ENCODE peak calls at places on chromosomes 11 and 22, in five cellular contexts. Z is HepG2, E is H1, U is K562, Y is GM12878. I is an unnamed sample.

GRCh38 chr11:107752954-107753822 is 41.3 kb upstream of the SLN start:
- DNase-seq in Z (no peak), E (no peak), U (no peak), Y (no peak), I (no peak)

GRCh38 chr11:120565436-120566155 is 54.0 kb downstream of the GRIK4 start:
- DNase-seq in Z (no peak), E (no peak), U (no peak), Y (no peak), I (no peak)

GRCh38 chr11:14041040-14041439 is 78.5 kb downstream of the SPON1 start:
- DNase-seq in Z (no peak), E (no peak), U (peak), Y (no peak), I (peak)

GRCh38 chr11:2701230-2701629 is 1.4 kb upstream of the KCNQ1OT1 start:
- DNase-seq in Z (peak), E (no peak), U (no peak), Y (no peak), I (no peak)

GRCh38 chr22:19497245-19497644 is 17.5 kb downstream of the CDC45 start:
- DNase-seq in Z (no peak), E (no peak), U (peak), Y (no peak), I (no peak)

GRCh38 chr11:102120437-102120935 is 10.2 kb downstream of the YAP1 start:
- DNase-seq in Z (no peak), E (no peak), U (no peak), Y (no peak), I (no peak)

GRCh38 chr11:134562941-134563471 is 151.0 kb upstream of the B3GAT1 start:
- DNase-seq in Z (no peak), E (no peak), U (no peak), Y (no peak), I (no peak)

GRCh38 chr11:2571598-2572281 is 126.9 kb downstream of the KCNQ1 start:
- DNase-seq in Z (no peak), E (no peak), U (no peak), Y (no peak), I (no peak)

GRCh38 chr22:42396621-42397331 is 35.4 kb downstream of the NFAM1 start:
- DNase-seq in Z (no peak), E (no peak), U (no peak), Y (no peak), I (peak)

GRCh38 chr11:13339196-13340153 is 61.9 kb downstream of the BMAL1 start:
- DNase-seq in Z (no peak), E (no peak), U (no peak), Y (no peak), I (no peak)

GRCh38 chr11:69841859-69842698 is 22.9 kb upstream of the FGF3 start:
- DNase-seq in Z (no peak), E (no peak), U (peak), Y (no peak), I (peak)

GRCh38 chr22:38623357-38623756 is 32.8 kb downstream of the FAM227A start:
- DNase-seq in Z (peak), E (no peak), U (no peak), Y (no peak), I (no peak)

GRCh38 chr11:35274909-35275807 is 136.2 kb downstream of the CD44 start:
- DNase-seq in Z (peak), E (no peak), U (no peak), Y (no peak), I (no peak)

GRCh38 chr11:19723572-19724342 is 11.1 kb downstream of the NAV2 start:
- DNase-seq in Z (peak), E (no peak), U (no peak), Y (no peak), I (peak)

GRCh38 chr11:134266841-134267251 is 9.3 kb upstream of the GLB1L3 start:
- DNase-seq in Z (no peak), E (no peak), U (no peak), Y (no peak), I (no peak)

GRCh38 chr11:57568330-57568766 is 876 bp upstream of the UBE2L6 start:
- DNase-seq in Z (peak), E (peak), U (no peak), Y (peak), I (peak)

GRCh38 chr11:61545341-61545740 is 35.5 kb downstream of the SYT7 start:
- DNase-seq in Z (no peak), E (no peak), U (peak), Y (no peak), I (peak)

GRCh38 chr11:130813638-130814037 is 102.6 kb downstream of the SNX19 start:
- DNase-seq in Z (no peak), E (no peak), U (no peak), Y (no peak), I (no peak)

GRCh38 chr11:68825603-68826002 is 16.1 kb downstream of the CPT1A start:
- DNase-seq in Z (peak), E (no peak), U (no peak), Y (no peak), I (peak)

GRCh38 chr22:47767403-47767802 is 1005.0 kb downstream of the TBC1D22A start:
- DNase-seq in Z (no peak), E (no peak), U (no peak), Y (no peak), I (no peak)

GRCh38 chr11:8682219-8683114 is at the start of the genes RPL27A and TRIM66:
- DNase-seq in Z (peak), E (peak), U (peak), Y (peak), I (peak)

GRCh38 chr11:116357769-116358544 is 414.8 kb downstream of the BUD13 start:
- DNase-seq in Z (no peak), E (peak), U (peak), Y (no peak), I (peak)

GRCh38 chr11:131810511-131810910 is 440.1 kb downstream of the NTM start:
- DNase-seq in Z (no peak), E (no peak), U (no peak), Y (no peak), I (no peak)

GRCh38 chr22:35910013-35910860 is 118.4 kb downstream of the RBFOX2 start:
- DNase-seq in Z (no peak), E (no peak), U (no peak), Y (no peak), I (no peak)

GRCh38 chr11:45994421-45995341 is 72.2 kb downstream of the LARGE2 start:
- DNase-seq in Z (no peak), E (no peak), U (peak), Y (no peak), I (no peak)

GRCh38 chr11:43012606-43013005 is 299.2 kb upstream of the API5 start:
- DNase-seq in Z (no peak), E (no peak), U (no peak), Y (no peak), I (no peak)

GRCh38 chr11:61966673-61967176 is 709 bp downstream of the FTH1 start:
- DNase-seq in Z (no peak), E (no peak), U (peak), Y (no peak), I (no peak)

GRCh38 chr11:47078751-47079524 is 97.7 kb downstream of the ARFGAP2 start:
- DNase-seq in Z (no peak), E (no peak), U (no peak), Y (no peak), I (no peak)

GRCh38 chr11:118918128-118918685 is 7.5 kb downstream of the BCL9L start:
- DNase-seq in Z (peak), E (no peak), U (peak), Y (no peak), I (no peak)

GRCh38 chr22:30586414-30586813 is 5.3 kb downstream of the PES1 start:
- DNase-seq in Z (no peak), E (no peak), U (no peak), Y (no peak), I (no peak)

GRCh38 chr11:88656960-88657738 is 319.6 kb upstream of the CTSC start:
- DNase-seq in Z (no peak), E (no peak), U (no peak), Y (no peak), I (no peak)

GRCh38 chr11:95674669-95675358 is 114.8 kb downstream of the FAM76B start:
- DNase-seq in Z (no peak), E (no peak), U (no peak), Y (no peak), I (no peak)

GRCh38 chr11:76861490-76861953 is 804 bp downstream of the ACER3 start:
- DNase-seq in Z (no peak), E (no peak), U (no peak), Y (no peak), I (no peak)

GRCh38 chr22:27715078-27715477 is 86.5 kb downstream of the MN1 start:
- DNase-seq in Z (no peak), E (no peak), U (no peak), Y (no peak), I (no peak)

GRCh38 chr11:77029829-77030228 is 4.4 kb upstream of the B3GNT6 start:
- DNase-seq in Z (no peak), E (no peak), U (no peak), Y (no peak), I (no peak)

GRCh38 chr22:32951081-32951806 is 106.9 kb downstream of the SYN3 start:
- DNase-seq in Z (no peak), E (peak), U (no peak), Y (no peak), I (no peak)

GRCh38 chr22:41469218-41469851 is 418 bp downstream of the ACO2 start:
- DNase-seq in Z (no peak), E (no peak), U (no peak), Y (no peak), I (no peak)

GRCh38 chr11:12989428-12990242 is 19.5 kb upstream of the RASSF10 start:
- DNase-seq in Z (no peak), E (no peak), U (peak), Y (no peak), I (no peak)

DNA sequence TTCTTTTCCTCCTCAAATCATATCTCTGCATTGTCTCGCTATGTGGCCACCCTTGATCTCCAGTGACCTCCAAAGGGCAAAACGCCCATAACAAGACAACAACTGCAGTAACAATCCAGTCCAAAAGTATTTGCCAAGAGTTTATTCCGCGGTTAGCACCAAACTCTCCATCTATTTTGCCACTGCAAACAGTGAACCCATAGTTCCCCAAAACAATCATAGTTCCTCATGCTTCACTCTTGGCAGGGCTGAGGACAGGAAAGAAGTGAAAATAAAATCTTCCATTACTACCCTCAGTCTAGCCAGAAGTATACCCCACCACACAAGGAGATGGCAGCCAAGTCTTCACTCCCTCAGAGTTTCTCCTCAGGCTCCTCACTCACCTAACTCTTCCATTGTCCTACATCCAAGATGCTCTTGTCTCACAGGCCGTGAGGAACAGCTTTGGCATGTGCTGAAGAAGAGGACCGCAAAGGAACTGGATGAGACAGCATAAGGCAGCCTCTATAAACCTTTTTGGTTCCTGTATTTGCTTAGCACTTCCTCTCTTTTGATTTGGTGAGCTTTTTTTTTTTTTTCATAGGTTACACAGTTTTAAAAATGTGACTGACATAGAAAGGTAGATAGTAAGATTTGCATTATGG is at the start of gene LPXN:
- DNase-seq in Z (no peak), E (no peak), U (no peak), Y (no peak), I (no peak)
- TF ChIP-seq SRF in Z (no peak), E (no peak), U (no peak), Y (peak), I (no peak)

GRCh38 chr11:74310857-74311256 is 583 bp downstream of the P4HA3 start:
- DNase-seq in Z (no peak), E (no peak), U (no peak), Y (no peak), I (no peak)
- H3K4me3 ChIP-seq in Z (no peak), E (peak), U (peak), Y (no peak), I (peak)

DNA sequence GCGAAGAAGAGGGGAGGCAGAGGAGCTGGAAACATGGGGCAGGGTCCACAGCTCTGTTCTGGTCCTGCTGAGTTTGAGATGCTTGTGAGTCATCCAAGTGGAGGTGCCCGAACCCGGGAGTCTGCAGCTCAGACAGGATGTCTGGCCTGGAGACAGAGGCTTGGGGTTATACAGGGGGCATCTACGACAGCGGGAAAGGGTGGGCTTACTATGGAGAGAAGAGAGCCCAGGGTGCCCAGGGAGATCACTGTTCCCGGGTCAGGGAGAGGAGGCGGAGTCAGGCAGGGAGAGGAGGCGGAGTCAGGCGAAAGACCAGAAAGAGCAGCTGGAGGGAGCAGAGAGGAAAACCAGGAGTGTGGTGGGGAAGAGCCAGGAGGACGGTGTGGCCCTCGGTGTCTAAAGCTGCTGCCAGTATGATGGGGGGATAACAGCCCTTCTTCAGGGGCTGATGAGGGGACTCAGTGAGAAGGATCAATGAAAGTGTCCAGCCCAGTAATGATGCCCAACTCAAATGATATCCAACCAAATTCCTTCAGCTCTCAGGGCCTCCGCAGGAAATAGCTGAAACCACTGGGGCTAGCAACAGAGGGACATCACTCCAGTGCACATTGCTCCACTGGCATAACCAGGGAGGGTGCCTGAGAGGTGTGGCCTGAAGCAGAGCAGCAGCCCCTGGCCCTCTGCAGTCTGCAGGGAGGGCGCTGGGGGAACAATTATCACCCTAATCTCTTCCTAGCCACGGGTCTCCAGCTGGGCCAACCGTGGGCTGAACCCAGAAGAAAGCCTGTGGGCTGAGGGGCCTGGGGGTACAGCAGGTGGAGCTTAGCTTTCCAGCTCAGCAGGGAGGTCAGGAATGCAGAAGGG is 2.6 kb upstream of the LTBP3 start:
- DNase-seq in Z (no peak), E (no peak), U (peak), Y (no peak), I (no peak)
- TF ChIP-seq MAX in Z (no peak), E (no peak), U (peak), Y (no peak), I (no peak)

DNA sequence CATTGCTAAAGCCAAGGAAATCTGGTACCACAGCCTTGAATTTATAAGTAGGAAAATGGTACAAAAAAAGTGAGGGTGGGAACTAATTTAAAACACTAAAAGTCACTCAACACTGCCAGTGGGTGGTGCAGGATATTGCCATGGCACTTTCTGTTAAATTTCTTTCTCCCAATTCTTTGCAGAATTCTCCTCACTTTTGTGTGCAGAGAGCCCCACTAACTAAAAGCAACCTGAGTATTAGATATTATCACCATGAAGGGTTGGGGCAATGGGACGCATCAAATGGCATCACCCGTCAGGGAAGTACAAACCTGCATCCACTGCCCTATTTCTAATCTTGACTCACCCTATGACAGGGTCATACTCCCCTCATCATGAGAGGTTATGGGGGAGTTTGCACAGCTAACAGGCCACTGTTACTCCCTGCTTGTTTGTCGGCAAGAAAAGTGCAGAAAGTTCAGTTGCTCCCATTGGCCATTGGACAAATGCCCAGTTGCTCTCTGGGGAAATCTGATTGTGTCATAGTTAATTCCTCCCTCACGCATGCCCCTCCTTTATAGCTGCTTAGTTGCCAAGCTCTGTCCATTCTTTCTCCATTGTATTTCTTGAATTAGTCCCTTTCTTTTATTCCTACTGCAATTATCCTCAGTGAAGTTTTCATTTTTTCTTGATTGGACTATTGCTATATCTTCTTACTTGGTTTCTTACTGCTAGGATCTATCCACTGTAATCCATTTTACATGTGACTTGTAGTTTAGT is 93.8 kb upstream of the BLID start:
- DNase-seq in Z (no peak), E (no peak), U (no peak), Y (no peak), I (no peak)
- TF ChIP-seq SRF in Z (no peak), E (no peak), U (no peak), Y (no peak), I (no peak)

DNA sequence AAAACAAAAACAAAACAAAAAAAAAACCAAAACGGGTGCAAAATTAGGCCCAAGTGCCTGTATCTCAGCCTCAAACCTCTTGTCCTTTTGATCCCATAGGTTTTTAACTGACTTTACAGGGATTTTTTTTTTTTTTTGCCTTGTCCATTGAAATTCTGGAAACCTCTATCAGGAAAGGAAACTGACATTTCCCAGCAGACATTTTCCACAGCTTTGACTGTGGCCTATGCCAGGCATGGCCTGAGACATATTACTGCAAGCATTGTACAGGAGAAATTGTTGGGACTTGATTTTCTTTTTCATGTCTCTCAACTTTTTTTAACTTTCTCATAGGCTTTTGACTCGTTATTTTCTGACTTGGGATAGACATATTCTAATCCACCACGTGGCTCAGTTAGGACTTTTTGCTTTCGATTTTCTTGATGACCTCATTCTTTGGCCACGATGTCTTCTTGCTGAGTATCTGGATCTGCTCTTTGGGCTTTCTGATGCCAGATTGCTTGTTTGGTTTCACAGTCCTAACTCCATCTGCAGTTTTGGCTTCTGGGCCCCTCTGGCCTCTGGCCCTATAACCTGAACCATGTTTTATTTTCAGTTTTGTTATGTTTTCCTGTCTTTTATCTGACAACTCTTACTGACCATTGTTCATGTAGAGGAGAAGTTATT is 336.1 kb upstream of the C11orf87 start:
- DNase-seq in Z (no peak), E (no peak), U (no peak), Y (no peak), I (no peak)
- H3K4me3 ChIP-seq in Z (no peak), E (no peak), U (no peak), Y (no peak), I (no peak)

DNA sequence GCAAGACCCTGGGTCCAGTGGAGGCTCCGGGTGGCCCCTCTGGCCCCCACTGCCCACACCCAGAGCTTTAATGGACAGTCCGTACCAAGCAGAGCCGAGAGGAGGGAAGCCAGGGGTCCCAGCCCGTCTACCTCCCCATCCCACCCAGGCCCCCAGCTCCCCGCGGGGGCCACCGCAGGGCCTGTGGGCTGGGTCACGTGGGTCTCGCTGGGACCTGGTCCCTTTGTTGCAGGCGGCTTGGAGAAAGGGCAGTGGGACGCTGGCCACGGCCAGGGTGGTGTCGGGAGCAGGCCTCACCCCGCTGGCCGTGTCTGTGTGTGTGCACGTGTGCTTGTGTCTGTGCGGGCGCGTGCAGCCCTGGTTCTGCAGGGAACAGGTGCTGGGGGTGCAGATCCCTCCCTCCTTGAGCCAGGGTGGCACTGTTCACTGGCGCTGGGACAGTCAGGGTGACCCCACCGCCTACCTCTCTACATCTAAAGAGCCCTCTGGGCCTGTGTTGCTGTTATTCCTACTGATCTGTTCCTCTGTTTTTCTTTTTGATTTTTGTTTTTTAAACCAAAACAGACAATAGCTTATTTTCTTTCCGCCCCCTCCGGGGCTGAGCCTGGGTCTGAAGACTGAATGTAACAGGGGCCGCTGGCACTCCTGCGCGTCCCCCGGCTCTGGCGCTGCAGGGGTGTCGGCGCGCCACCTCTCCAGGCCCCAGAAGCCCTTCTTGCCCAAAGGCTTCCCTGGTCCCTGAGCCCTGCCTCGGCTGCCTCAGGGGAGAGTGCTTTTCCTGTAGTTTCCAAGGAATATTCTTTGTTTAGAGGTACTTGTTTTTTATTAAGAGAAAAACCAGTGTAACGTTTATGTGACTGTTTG is 20.1 kb upstream of the TMEM191C start:
- DNase-seq in Z (no peak), E (no peak), U (no peak), Y (no peak), I (no peak)
- TF ChIP-seq MAX in Z (no peak), E (no peak), U (no peak), Y (no peak), I (no peak)

GRCh38 chr22:45039206-45039605 is 29.4 kb upstream of the PHF21B start:
- DNase-seq in Z (no peak), E (no peak), U (no peak), Y (no peak), I (no peak)
- TF ChIP-seq SRF in Z (no peak), E (no peak), U (no peak), Y (no peak), I (no peak)

I was measured in HCT116.